ENCODE peak calls at places on chromosomes 5 and 9, in seven cellular contexts. U is IMR-90, Q is mesothelial cell of epicardium, X is GM12865, N is astrocyte of the spinal cord, D is ascending aorta, R is epithelial cell of esophagus. F is an unnamed sample.

GRCh38 chr5:132026516-132027008 is 15.1 kb upstream of the ACSL6 start:
- DNase-seq in D (no peak), N (no peak), R (no peak), Q (no peak), U (no peak), X (no peak), F (no peak)

GRCh38 chr9:128669786-128670185 is 13.1 kb upstream of the DYNC2I2 start:
- DNase-seq in D (no peak), N (no peak), U (no peak), Q (no peak), X (no peak), R (no peak), F (no peak)

GRCh38 chr5:103041071-103041676 is 78.8 kb downstream of the GIN1 start:
- DNase-seq in R (peak), N (peak), D (no peak), Q (no peak), X (peak), U (peak), F (peak)

GRCh38 chr5:33072296-33072695 is 361.2 kb downstream of the NPR3 start:
- DNase-seq in R (peak), U (no peak), X (no peak), Q (no peak), N (no peak), D (no peak), F (no peak)

GRCh38 chr9:4269872-4270271 is 30.0 kb downstream of the GLIS3 start:
- DNase-seq in Q (no peak), U (no peak), X (no peak), R (no peak), N (no peak), D (no peak), F (no peak)

GRCh38 chr5:58505502-58505901 is 14.3 kb downstream of the GAPT start:
- DNase-seq in X (no peak), U (no peak), N (no peak), Q (no peak), R (no peak), D (no peak), F (no peak)

GRCh38 chr5:55597014-55597981 is 62.5 kb upstream of the PLPP1 start:
- DNase-seq in X (no peak), Q (no peak), R (peak), N (peak), D (peak), U (peak), F (no peak)

GRCh38 chr5:40399349-40399748 is 280.4 kb upstream of the PTGER4 start:
- DNase-seq in Q (no peak), N (peak), D (no peak), R (peak), X (no peak), U (peak), F (no peak)

GRCh38 chr5:160188151-160188967 is 40.9 kb upstream of the FABP6 start:
- DNase-seq in D (peak), R (no peak), X (no peak), N (peak), Q (peak), U (peak), F (no peak)

GRCh38 chr9:20697021-20697719 is 13.1 kb downstream of the FOCAD start:
- DNase-seq in R (no peak), N (no peak), X (no peak), D (no peak), U (no peak), Q (no peak), F (no peak)

GRCh38 chr9:127104465-127105311 is 17.7 kb downstream of the ANGPTL2 start:
- DNase-seq in X (no peak), U (peak), D (no peak), N (no peak), R (peak), Q (no peak), F (no peak)

GRCh38 chr5:17088051-17088450 is 129.4 kb upstream of the BASP1 start:
- DNase-seq in Q (no peak), D (no peak), R (no peak), N (no peak), X (no peak), U (no peak), F (no peak)

GRCh38 chr9:14260101-14260500 is 53.8 kb downstream of the NFIB start:
- DNase-seq in R (peak), D (no peak), Q (no peak), N (no peak), X (no peak), U (peak), F (no peak)

GRCh38 chr5:167348980-167349379 is 942.5 kb upstream of the WWC1 start:
- DNase-seq in N (no peak), D (no peak), Q (no peak), R (peak), U (no peak), X (no peak), F (no peak)

GRCh38 chr5:150464554-150465012 is 15.0 kb upstream of the RPS14 start:
- DNase-seq in X (no peak), R (no peak), U (no peak), Q (no peak), D (no peak), N (no peak), F (no peak)

GRCh38 chr9:79896390-79896789 is 324.6 kb downstream of the TLE4 start:
- DNase-seq in D (no peak), U (peak), N (peak), R (peak), Q (no peak), X (no peak), F (no peak)

GRCh38 chr5:95284512-95285405 is at the start of gene MCTP1:
- DNase-seq in Q (peak), U (no peak), R (peak), X (peak), D (no peak), N (peak), F (no peak)

GRCh38 chr5:76524101-76524835 is 98.9 kb downstream of the F2RL2 start:
- DNase-seq in D (no peak), X (no peak), U (no peak), R (no peak), Q (no peak), N (peak), F (no peak)

GRCh38 chr5:2125163-2125900 is 242.6 kb upstream of the IRX4 start:
- DNase-seq in N (no peak), Q (no peak), R (no peak), D (no peak), X (no peak), U (no peak), F (no peak)

GRCh38 chr5:28743362-28743761 is 1705.0 kb upstream of the CDH9 start:
- DNase-seq in U (no peak), Q (no peak), X (no peak), R (no peak), N (peak), D (no peak), F (no peak)

GRCh38 chr9:14343948-14344547 is 30.1 kb upstream of the NFIB start:
- DNase-seq in X (no peak), Q (no peak), N (no peak), D (no peak), U (no peak), R (peak), F (no peak)

GRCh38 chr9:124410321-124410913 is 4.8 kb downstream of the PSMB7 start:
- DNase-seq in Q (no peak), U (no peak), N (peak), R (no peak), D (no peak), X (no peak), F (no peak)

GRCh38 chr5:135543151-135543818 is 7.5 kb upstream of the NEUROG1 start:
- DNase-seq in N (peak), Q (no peak), U (no peak), D (peak), R (no peak), X (no peak), F (no peak)

GRCh38 chr5:63794296-63794695 is 167.9 kb downstream of the HTR1A start:
- DNase-seq in X (no peak), Q (no peak), D (no peak), U (no peak), R (peak), N (no peak), F (no peak)

GRCh38 chr5:80082731-80083114 is 47.6 kb downstream of the THBS4 start:
- DNase-seq in D (peak), Q (peak), U (peak), X (peak), N (peak), R (peak), F (no peak)

GRCh38 chr5:69331528-69332445 is 814 bp downstream of the CCDC125 start:
- DNase-seq in U (no peak), D (no peak), X (peak), N (no peak), Q (no peak), R (peak), F (no peak)

GRCh38 chr5:166165600-166165999 is 2125.8 kb upstream of the WWC1 start:
- DNase-seq in X (no peak), N (no peak), U (no peak), D (no peak), Q (no peak), R (peak), F (no peak)

GRCh38 chr9:607417-607816 is 234.1 kb upstream of the DMRT1 start:
- DNase-seq in X (no peak), Q (no peak), U (no peak), R (peak), D (no peak), N (no peak), F (no peak)

GRCh38 chr9:86407022-86407421 is 52.8 kb upstream of the TUT7 start:
- DNase-seq in N (peak), X (peak), U (peak), R (peak), Q (no peak), D (no peak), F (peak)

GRCh38 chr5:71887680-71888079 is 168.6 kb downstream of the CARTPT start:
- DNase-seq in U (peak), D (no peak), Q (no peak), X (peak), R (peak), N (peak), F (peak)

GRCh38 chr5:110441035-110441434 is 285.4 kb downstream of the TMEM232 start:
- DNase-seq in Q (no peak), R (peak), X (peak), N (peak), D (no peak), U (peak), F (no peak)
- TF ChIP-seq CTCF in Q (no peak), R (peak), X (peak), N (peak), D (peak), U (peak), F (peak)

GRCh38 chr5:172852490-172853354 is 18.7 kb downstream of the ERGIC1 start:
- DNase-seq in U (peak), R (no peak), X (no peak), D (no peak), Q (no peak), N (peak), F (no peak)
- TF ChIP-seq CTCF in U (no peak), R (no peak), X (no peak), D (no peak), Q (no peak), N (no peak), F (no peak)

GRCh38 chr9:109855540-109855939 is 75.5 kb downstream of the PALM2AKAP2 start:
- DNase-seq in X (no peak), D (no peak), R (no peak), U (no peak), N (no peak), Q (no peak), F (no peak)

GRCh38 chr9:109856785-109857184 is 76.8 kb downstream of the PALM2AKAP2 start:
- DNase-seq in Q (no peak), D (peak), R (no peak), N (no peak), U (peak), X (no peak), F (no peak)

GRCh38 chr9:109857337-109857736 is 77.3 kb downstream of the PALM2AKAP2 start:
- DNase-seq in X (no peak), N (no peak), D (no peak), Q (no peak), U (peak), R (no peak), F (no peak)

GRCh38 chr9:109846781-109847180 is 66.8 kb downstream of the PALM2AKAP2 start:
- DNase-seq in R (no peak), D (no peak), Q (no peak), U (no peak), N (no peak), X (no peak), F (peak)

GRCh38 chr9:109852561-109852960 is 72.6 kb downstream of the PALM2AKAP2 start:
- DNase-seq in N (no peak), D (no peak), U (no peak), X (no peak), R (no peak), Q (no peak), F (no peak)
- TF ChIP-seq CTCF in N (no peak), D (no peak), U (no peak), X (no peak), R (no peak), Q (no peak), F (no peak)

GRCh38 chr9:98805506-98806272 is 1.8 kb upstream of the GALNT12 start:
- DNase-seq in X (no peak), N (no peak), U (peak), D (no peak), R (peak), Q (no peak), F (no peak)
- TF ChIP-seq CTCF in X (no peak), N (no peak), U (no peak), D (no peak), R (no peak), Q (no peak), F (no peak)

GRCh38 chr5:148913493-148913892 is 87.1 kb downstream of the ADRB2 start:
- DNase-seq in N (no peak), U (no peak), R (no peak), X (no peak), D (no peak), Q (no peak), F (no peak)

GRCh38 chr5:148912146-148912545 is 85.7 kb downstream of the ADRB2 start:
- DNase-seq in U (peak), X (no peak), Q (no peak), D (no peak), N (no peak), R (peak), F (no peak)

GRCh38 chr5:148911386-148911785 is 85.0 kb downstream of the ADRB2 start:
- DNase-seq in N (no peak), D (no peak), R (peak), U (no peak), X (no peak), Q (no peak), F (no peak)

GRCh38 chr5:148913985-148914421 is 87.6 kb downstream of the ADRB2 start:
- DNase-seq in N (peak), Q (no peak), D (no peak), R (peak), U (peak), X (peak), F (peak)

DNA sequence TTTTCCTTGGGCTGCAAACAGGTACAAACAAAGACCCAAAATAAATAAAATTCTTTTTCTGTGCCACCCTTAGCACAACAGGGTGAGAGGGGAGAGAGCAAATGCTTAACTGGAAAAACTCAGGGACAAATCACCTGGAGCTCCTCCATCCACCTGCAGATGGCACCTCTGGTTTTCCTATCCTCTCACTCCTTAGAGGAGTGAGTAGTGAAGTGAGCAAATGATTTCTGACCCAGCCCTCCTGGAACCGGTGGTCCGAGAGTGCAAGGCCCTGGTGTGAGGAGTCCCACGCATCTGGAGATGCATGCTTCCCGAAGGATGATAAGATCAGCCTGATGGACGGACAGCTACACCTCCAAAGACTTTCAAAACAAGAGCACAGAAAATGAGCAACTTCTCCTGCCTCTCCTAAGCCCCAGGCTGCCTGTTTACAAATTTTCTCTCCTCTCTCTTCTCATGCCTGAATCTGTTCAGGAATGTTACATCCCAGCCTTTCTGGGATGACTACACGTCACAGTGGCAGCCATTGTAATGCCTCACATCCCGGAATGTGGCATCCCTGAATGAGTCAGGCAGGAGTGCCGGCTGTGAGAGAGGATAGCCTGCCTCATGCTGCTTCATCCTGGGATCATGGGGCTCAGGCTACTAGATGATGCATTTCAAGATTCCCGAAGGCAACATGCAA is 86.4 kb downstream of the ADRB2 start:
- DNase-seq in U (peak), N (peak), Q (peak), R (peak), X (no peak), D (no peak), F (peak)
- TF ChIP-seq CTCF in U (peak), N (peak), Q (no peak), R (peak), X (no peak), D (peak), F (peak)

GRCh38 chr9:17219261-17219660 is 84.4 kb downstream of the CNTLN start:
- DNase-seq in Q (no peak), D (no peak), R (peak), X (no peak), N (peak), U (peak), F (no peak)
- TF ChIP-seq CTCF in Q (peak), D (no peak), R (peak), X (no peak), N (no peak), U (peak), F (no peak)

GRCh38 chr5:119071573-119071874 is 637 bp downstream of the DMXL1 start:
- DNase-seq in N (no peak), R (no peak), D (no peak), Q (no peak), X (no peak), U (peak), F (no peak)

GRCh38 chr5:119067338-119067737 is 3.5 kb upstream of the DMXL1 start:
- DNase-seq in U (no peak), X (no peak), N (no peak), R (no peak), Q (no peak), D (no peak), F (no peak)

GRCh38 chr5:119072496-119072895 is 1.6 kb downstream of the DMXL1 start:
- DNase-seq in N (no peak), X (no peak), U (no peak), R (no peak), D (no peak), Q (no peak), F (no peak)

GRCh38 chr5:119070828-119071572 is at the start of gene DMXL1:
- DNase-seq in U (peak), R (peak), N (peak), D (peak), Q (peak), X (peak), F (peak)

DNA sequence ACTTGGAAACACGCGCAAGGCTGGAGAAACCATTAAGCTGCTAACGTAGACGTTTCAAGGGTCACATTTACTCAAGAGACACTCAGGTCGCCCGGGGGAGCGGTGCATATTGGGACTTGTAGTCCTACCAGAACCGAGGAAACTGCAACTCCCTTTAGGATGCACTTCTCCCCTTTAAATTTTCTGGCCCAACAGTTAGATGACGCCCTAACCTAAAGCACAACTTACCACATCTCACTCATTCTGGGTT is 384 bp upstream of the DMXL1 start:
- DNase-seq in X (no peak), Q (no peak), U (no peak), N (no peak), D (no peak), R (no peak), F (no peak)
- TF ChIP-seq CTCF in X (no peak), Q (no peak), U (no peak), N (no peak), D (no peak), R (no peak), F (no peak)

DNA sequence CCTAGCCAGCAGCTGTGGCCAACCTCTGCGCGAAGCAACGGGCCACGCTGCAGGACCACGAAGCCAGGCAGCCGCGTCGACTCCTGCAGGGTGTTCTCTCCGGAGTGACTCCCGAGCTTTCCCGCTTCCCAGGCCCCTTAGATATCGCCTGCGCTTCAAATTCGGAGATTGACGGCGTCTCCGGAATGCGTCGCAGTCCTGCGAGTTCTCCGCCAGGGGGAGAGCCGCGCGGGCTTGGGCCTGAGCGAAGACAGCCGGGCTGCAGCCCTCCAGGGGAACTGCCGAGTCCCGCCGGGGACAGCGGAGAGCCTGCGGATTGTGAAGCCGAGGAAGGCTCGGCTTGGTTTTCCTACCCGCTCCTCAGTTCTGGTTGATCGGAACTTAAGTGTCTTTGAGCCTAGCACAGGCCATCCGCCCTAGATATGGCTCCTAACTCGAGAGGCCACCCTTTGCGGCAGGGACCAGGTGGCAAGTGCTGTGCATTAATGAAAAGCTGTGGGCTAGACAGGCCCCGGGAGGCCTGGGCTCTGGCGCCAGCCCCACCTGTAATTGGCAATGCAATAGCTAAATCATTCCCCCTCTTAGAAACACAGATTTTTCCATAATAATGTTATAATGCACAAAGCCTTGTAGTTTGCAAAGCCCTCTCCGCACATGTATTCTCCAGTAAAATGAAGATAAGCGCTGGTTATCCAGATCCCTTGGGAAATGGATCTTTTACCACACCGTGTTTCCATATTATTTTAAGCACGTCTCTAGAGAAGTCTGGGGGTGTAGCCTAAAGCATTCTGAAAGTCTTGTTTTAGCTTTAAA is 863 bp upstream of the APBA1 start:
- DNase-seq in R (peak), X (peak), U (peak), N (peak), Q (peak), D (peak), F (peak)
- TF ChIP-seq CTCF in R (peak), X (peak), U (peak), N (peak), Q (peak), D (peak), F (peak)